ENCODE peak calls at places on chromosome 11, in five cellular contexts. Q is dorsolateral prefrontal cortex, V is tibial nerve, R is pancreas, W is cardiac muscle cell. S is an unnamed sample.

GRCh38 chr11:85867751-85868150 is 12.6 kb downstream of the CCDC83 start:
- DNase-seq in Q (no peak), V (no peak), R (no peak), W (peak; percentile 23), S (no peak)

GRCh38 chr11:106281455-106282173 is 204.2 kb downstream of the AASDHPPT start:
- DNase-seq in Q (no peak), V (no peak), R (no peak), W (peak; percentile 81), S (no peak)

GRCh38 chr11:64305691-64306562 is 603 bp downstream of the ESRRA start:
- DNase-seq in Q (peak; percentile 47), V (peak; percentile 42), R (peak; percentile 86), W (peak; percentile 42), S (no peak)

GRCh38 chr11:134536677-134537076 is 124.6 kb upstream of the B3GAT1 start:
- DNase-seq in Q (no peak), V (no peak), R (no peak), W (no peak), S (no peak)

GRCh38 chr11:59191899-59192298 is 20.0 kb downstream of the DTX4 start:
- DNase-seq in Q (no peak), V (no peak), R (no peak), W (no peak), S (no peak)

GRCh38 chr11:41660585-41660984 is 201.1 kb upstream of the LRRC4C start:
- DNase-seq in Q (no peak), V (no peak), R (no peak), W (no peak), S (no peak)

GRCh38 chr11:57432017-57432590 is 5.2 kb upstream of the SLC43A3 start:
- DNase-seq in Q (no peak), V (peak; percentile 29), R (no peak), W (peak; percentile 28), S (no peak)

GRCh38 chr11:73962097-73962705 is 11.4 kb downstream of the DNAJB13 start:
- DNase-seq in Q (no peak), V (no peak), R (peak; percentile 3), W (no peak), S (no peak)

GRCh38 chr11:3623126-3623525 is 18.7 kb downstream of the ART5 start:
- DNase-seq in Q (no peak), V (no peak), R (no peak), W (no peak), S (peak; percentile 34)

GRCh38 chr11:31340903-31341572 is 28.5 kb downstream of the DCDC1 start:
- DNase-seq in Q (no peak), V (no peak), R (no peak), W (peak; percentile 50), S (no peak)

GRCh38 chr11:110087820-110088534 is 5.2 kb upstream of the ZC3H12C start:
- DNase-seq in Q (no peak), V (no peak), R (no peak), W (peak; percentile 80), S (no peak)

GRCh38 chr11:68844801-68845200 is 3.1 kb upstream of the CPT1A start:
- DNase-seq in Q (no peak), V (no peak), R (no peak), W (no peak), S (no peak)

GRCh38 chr11:45304111-45304991 is 18.2 kb upstream of the SYT13 start:
- DNase-seq in Q (no peak), V (no peak), R (no peak), W (no peak), S (no peak)

GRCh38 chr11:66329165-66329673 is 7.0 kb downstream of the RIN1 start:
- DNase-seq in Q (no peak), V (no peak), R (no peak), W (no peak), S (no peak)

GRCh38 chr11:47162426-47162825 is 14.3 kb downstream of the ARFGAP2 start:
- DNase-seq in Q (no peak), V (no peak), R (no peak), W (no peak), S (no peak)

GRCh38 chr11:13007702-13008435 is 1.2 kb upstream of the RASSF10 start:
- DNase-seq in Q (no peak), V (no peak), R (no peak), W (no peak), S (no peak)

GRCh38 chr11:7672960-7673723 is at the start of gene CYB5R2:
- DNase-seq in Q (peak; percentile 61), V (peak; percentile 57), R (peak; percentile 88), W (peak; percentile 80), S (peak; percentile 81)

GRCh38 chr11:12756101-12756500 is 81.9 kb downstream of the TEAD1 start:
- DNase-seq in Q (no peak), V (no peak), R (no peak), W (no peak), S (no peak)

GRCh38 chr11:14119357-14119756 is 156.8 kb downstream of the SPON1 start:
- DNase-seq in Q (no peak), V (no peak), R (no peak), W (no peak), S (no peak)

GRCh38 chr11:69892986-69893555 is 73.9 kb upstream of the FGF3 start:
- DNase-seq in Q (no peak), V (no peak), R (no peak), W (no peak), S (peak; percentile 74)

GRCh38 chr11:8011981-8012444 is 24.9 kb downstream of the EIF3F start:
- DNase-seq in Q (no peak), V (no peak), R (no peak), W (peak; percentile 88), S (no peak)

GRCh38 chr11:43632171-43632570 is 48.4 kb upstream of the HSD17B12 start:
- DNase-seq in Q (no peak), V (no peak), R (no peak), W (no peak), S (no peak)

GRCh38 chr11:47496808-47497207 is 47.9 kb upstream of the RAPSN start:
- DNase-seq in Q (no peak), V (no peak), R (no peak), W (no peak), S (no peak)

GRCh38 chr11:32152821-32153220 is 61.9 kb downstream of the RCN1 start:
- DNase-seq in Q (no peak), V (no peak), R (no peak), W (no peak), S (no peak)

GRCh38 chr11:118820412-118821357 is 29.7 kb upstream of the DDX6 start:
- DNase-seq in Q (peak; percentile 50), V (peak; percentile 13), R (peak; percentile 85), W (no peak), S (peak; percentile 92)

GRCh38 chr11:82229346-82229745 is 504.3 kb downstream of the FAM181B start:
- DNase-seq in Q (no peak), V (no peak), R (no peak), W (peak; percentile 15), S (no peak)

GRCh38 chr11:94010136-94010535 is 11.0 kb upstream of the HEPHL1 start:
- DNase-seq in Q (no peak), V (no peak), R (no peak), W (no peak), S (no peak)

GRCh38 chr11:94017446-94017845 is 3.7 kb upstream of the HEPHL1 start:
- DNase-seq in Q (no peak), V (no peak), R (no peak), W (no peak), S (no peak)

GRCh38 chr11:94007906-94008305 is 13.2 kb upstream of the HEPHL1 start:
- DNase-seq in Q (no peak), V (no peak), R (no peak), W (no peak), S (no peak)

GRCh38 chr11:94007426-94007825 is 13.7 kb upstream of the HEPHL1 start:
- DNase-seq in Q (no peak), V (no peak), R (no peak), W (no peak), S (no peak)

DNA sequence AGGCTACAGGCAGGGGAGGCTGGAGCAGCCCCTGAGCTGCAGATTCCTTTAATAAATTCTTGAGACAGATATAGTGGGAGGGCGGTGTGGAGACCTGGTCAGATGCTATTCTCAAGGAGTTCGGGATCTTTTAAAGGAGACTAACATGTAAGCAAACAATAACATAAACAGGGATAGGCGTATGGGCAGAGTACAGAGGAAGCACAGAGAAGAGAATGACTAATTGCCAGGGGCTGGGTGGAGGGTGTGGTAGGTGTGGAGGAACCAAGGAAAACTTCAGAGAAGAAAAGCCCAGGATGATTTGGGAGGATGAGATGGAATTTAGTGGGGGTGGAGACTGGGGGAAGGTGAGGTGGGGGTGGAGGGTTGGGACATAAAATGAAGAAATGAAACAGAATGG is 9.7 kb upstream of the HEPHL1 start:
- DNase-seq in Q (no peak), V (no peak), R (no peak), W (no peak), S (no peak)
- H3K27ac ChIP-seq in Q (no peak overlapping the region), V (no peak overlapping the region), R (no peak overlapping the region), W (no peak overlapping the region), S (no peak overlapping the region)

GRCh38 chr11:116533186-116533825 is 239.5 kb downstream of the BUD13 start:
- DNase-seq in Q (no peak), V (no peak), R (no peak), W (no peak), S (no peak)

GRCh38 chr11:116532066-116532465 is 240.7 kb downstream of the BUD13 start:
- DNase-seq in Q (no peak), V (no peak), R (no peak), W (no peak), S (no peak)

GRCh38 chr11:116529681-116530080 is 243.1 kb downstream of the BUD13 start:
- DNase-seq in Q (no peak), V (no peak), R (no peak), W (no peak), S (no peak)

GRCh38 chr11:116529210-116529609 is 243.6 kb downstream of the BUD13 start:
- DNase-seq in Q (no peak), V (no peak), R (no peak), W (no peak), S (no peak)

GRCh38 chr11:116530705-116531104 is 242.1 kb downstream of the BUD13 start:
- DNase-seq in Q (no peak), V (no peak), R (no peak), W (no peak), S (no peak)
- H3K27me3 ChIP-seq in Q (no peaks in the 10 kb centered on the region), V (no peaks in the 10 kb centered on the region), R (no peaks in the 10 kb centered on the region), W (no peaks in the 10 kb centered on the region), S (peaks cover 13% of the 10 kb centered on the region)

DNA sequence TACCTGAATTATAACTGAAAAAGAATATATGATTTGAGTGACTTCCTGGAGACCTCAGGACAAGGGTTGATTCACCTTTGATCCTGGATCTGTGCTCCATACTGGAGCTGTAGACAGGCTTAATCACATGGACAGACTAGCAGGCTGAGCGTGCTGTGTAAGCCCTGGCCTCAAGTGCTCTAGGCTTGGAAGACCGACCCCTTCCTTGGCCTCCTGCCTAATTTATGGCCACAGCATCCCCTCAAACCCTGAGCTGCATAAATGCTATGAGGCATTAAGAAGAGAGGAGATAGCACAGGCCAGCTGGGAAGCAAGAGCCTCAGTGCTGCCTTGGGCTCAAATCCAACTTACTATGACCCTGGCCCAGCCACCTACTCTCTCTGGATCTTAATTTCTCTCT is 385.2 kb downstream of the BUD13 start:
- DNase-seq in Q (no peak), V (no peak), R (no peak), W (no peak), S (no peak)
- TF ChIP-seq CTCF in Q (no peak), V (no peak), R (no peak), W (no peak), S (no peak)

GRCh38 chr11:75826463-75827220 is 11.6 kb downstream of the UVRAG start:
- DNase-seq in Q (no peak), V (peak; percentile 23), R (no peak), W (peak; percentile 70), S (no peak)
- H3K27ac ChIP-seq in Q (peak overlapping the region; percentile 56), V (peak overlapping the region; percentile 51), R (peak overlapping the region; percentile 57), W (peak overlapping the region; percentile 80), S (peak overlapping the region; percentile 73)

S was measured in breast epithelium.